ENCODE peak calls at places on chromosome 21, in four cellular contexts. S is lung, H is neuronal stem cell, J is cardiac muscle cell. Z is an unnamed sample.

GRCh38 chr21:26107439-26107838 is 63.1 kb downstream of the APP start:
- DNase-seq in S (no peak), H (no peak), J (no peak), Z (no peak)

GRCh38 chr21:16088121-16088520 is 358.3 kb downstream of the USP25 start:
- DNase-seq in S (no peak), H (no peak), J (no peak), Z (no peak)

GRCh38 chr21:24994717-24995116 is 612.6 kb downstream of the MRPL39 start:
- DNase-seq in S (no peak), H (no peak), J (no peak), Z (no peak)

GRCh38 chr21:29300547-29301138 is 1.9 kb downstream of the BACH1 start:
- DNase-seq in S (no peak), H (no peak), J (no peak), Z (no peak)

GRCh38 chr21:34636961-34637360 is 22.0 kb upstream of the RCAN1 start:
- DNase-seq in S (no peak), H (no peak), J (no peak), Z (no peak)

GRCh38 chr21:24895885-24896734 is 711.2 kb downstream of the MRPL39 start:
- DNase-seq in S (no peak), H (peak; percentile 29), J (peak; percentile 29), Z (no peak)

GRCh38 chr21:42190492-42190875 is 28.5 kb upstream of the ABCG1 start:
- DNase-seq in S (no peak), H (no peak), J (no peak), Z (no peak)

GRCh38 chr21:27805696-27806095 is 838.8 kb upstream of the ADAMTS5 start:
- DNase-seq in S (no peak), H (no peak), J (no peak), Z (no peak)

GRCh38 chr21:42424848-42425602 is 21.3 kb downstream of the UBASH3A start:
- DNase-seq in S (no peak), H (no peak), J (no peak), Z (no peak)

GRCh38 chr21:10272216-10272615 is 249.2 kb upstream of the TPTE start:
- DNase-seq in S (peak; percentile 22), H (no peak), J (no peak), Z (no peak)

GRCh38 chr21:42514883-42515228 is 1.2 kb downstream of the SLC37A1 start:
- DNase-seq in S (no peak), H (no peak), J (no peak), Z (no peak)

GRCh38 chr21:32329331-32329730 is 30.7 kb downstream of the MRAP start:
- DNase-seq in S (no peak), H (no peak), J (no peak), Z (no peak)

GRCh38 chr21:17537299-17537698 is 24.5 kb downstream of the CXADR start:
- DNase-seq in S (no peak), H (no peak), J (no peak), Z (no peak)

GRCh38 chr21:42039911-42040351 is 29.8 kb upstream of the ZBTB21 start:
- DNase-seq in S (no peak), H (no peak), J (no peak), Z (peak; percentile 87)

GRCh38 chr21:21714396-21714795 is 716.2 kb downstream of the NCAM2 start:
- DNase-seq in S (no peak), H (no peak), J (no peak), Z (no peak)

GRCh38 chr21:28523367-28523766 is 469.3 kb downstream of the LTN1 start:
- DNase-seq in S (no peak), H (no peak), J (no peak), Z (no peak)

GRCh38 chr21:42040411-42041180 is 30.4 kb upstream of the ZBTB21 start:
- DNase-seq in S (no peak), H (no peak), J (no peak), Z (peak; percentile 98)

GRCh38 chr21:27572681-27573080 is 605.8 kb upstream of the ADAMTS5 start:
- DNase-seq in S (no peak), H (no peak), J (no peak), Z (peak; percentile 84)

GRCh38 chr21:46185717-46186116 is 1.5 kb upstream of the SPATC1L start:
- DNase-seq in S (no peak), H (no peak), J (no peak), Z (no peak)

DNA sequence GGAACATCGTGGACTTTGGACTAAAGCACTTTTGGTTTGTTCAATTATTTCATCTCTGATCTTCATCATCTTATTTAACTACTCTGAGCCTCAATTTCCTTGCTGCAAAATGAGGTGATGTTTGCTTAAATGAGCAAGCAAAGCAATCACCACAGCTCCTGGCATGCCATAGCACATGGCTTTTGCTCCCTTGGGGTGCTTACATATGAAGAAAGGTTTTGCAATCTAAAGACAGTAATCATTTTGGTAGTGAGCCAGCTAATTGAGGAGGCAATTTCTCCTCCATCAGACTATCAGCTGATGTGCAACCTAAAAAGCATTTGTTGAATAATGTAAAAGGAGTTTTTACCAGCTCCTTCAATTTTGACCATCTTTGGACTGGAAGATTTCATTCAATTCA is 68.8 kb upstream of the KCNJ15 start:
- DNase-seq in S (no peak), H (no peak), J (no peak), Z (no peak)
- H3K4me1 ChIP-seq in S (no peaks in the 10 kb centered on the region), H (no peaks in the 10 kb centered on the region), J (no peaks in the 10 kb centered on the region), Z (no peaks in the 10 kb centered on the region)

DNA sequence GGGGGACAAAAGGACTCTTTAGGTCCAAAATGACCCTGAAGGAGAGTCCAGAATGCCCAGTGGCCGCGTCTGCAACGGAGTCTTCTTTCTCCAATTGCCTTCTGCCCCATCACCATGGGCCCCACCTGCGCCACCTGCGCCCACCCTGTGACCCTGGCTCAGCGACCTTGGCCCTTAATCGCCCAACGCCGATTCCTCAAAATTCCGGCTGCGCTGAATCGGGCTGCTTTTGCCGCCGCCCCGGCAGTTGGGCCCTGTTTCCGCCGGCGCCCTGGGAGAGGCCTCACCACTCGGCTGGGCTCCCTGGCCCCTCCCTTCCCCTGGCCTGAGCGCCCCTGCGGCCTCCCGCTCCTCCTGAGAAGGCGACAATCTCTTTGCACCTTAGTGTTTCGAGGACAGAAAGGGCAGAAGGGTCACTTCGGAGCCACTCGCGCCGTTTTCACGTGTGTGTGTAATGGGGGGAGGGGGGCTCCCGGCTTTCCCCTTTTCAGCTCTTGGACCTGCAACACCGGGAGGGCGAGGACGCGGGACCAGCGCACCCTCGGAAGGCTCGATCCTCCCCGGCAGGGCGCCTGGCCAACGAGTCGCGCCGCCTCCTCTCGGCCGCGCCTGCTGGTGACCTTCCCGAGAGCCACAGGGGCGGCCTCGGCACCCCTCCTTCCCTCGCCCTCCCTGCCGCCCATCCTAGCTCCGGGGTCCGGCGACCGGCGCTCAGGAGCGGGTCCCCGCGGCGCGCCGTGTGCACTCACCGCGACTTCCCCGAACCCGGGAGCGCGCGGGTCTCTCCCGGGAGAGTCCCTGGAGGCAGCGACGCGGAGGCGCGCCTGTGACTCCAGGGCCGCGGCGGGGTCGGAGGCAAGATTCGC is 522 bp upstream of the SIM2 start:
- DNase-seq in S (no peak), H (peak; percentile 40), J (peak; percentile 46), Z (peak; percentile 55)
- H3K4me3 ChIP-seq in S (no peak overlapping the region), H (peak overlapping the region; percentile 24), J (peak overlapping the region; percentile 37), Z (peak overlapping the region; percentile 47)

GRCh38 chr21:37536616-37537278 is 170.2 kb downstream of the DYRK1A start:
- DNase-seq in S (no peak), H (no peak), J (peak; percentile 60), Z (no peak)

GRCh38 chr21:37538971-37539590 is 172.5 kb downstream of the DYRK1A start:
- DNase-seq in S (no peak), H (no peak), J (no peak), Z (no peak)

GRCh38 chr21:37535672-37536071 is 169.1 kb downstream of the DYRK1A start:
- DNase-seq in S (no peak), H (no peak), J (no peak), Z (no peak)

GRCh38 chr21:37535130-37535529 is 168.6 kb downstream of the DYRK1A start:
- DNase-seq in S (no peak), H (no peak), J (no peak), Z (no peak)

GRCh38 chr21:37537391-37537996 is 170.9 kb downstream of the DYRK1A start:
- DNase-seq in S (no peak), H (no peak), J (no peak), Z (no peak)
- H3K27ac ChIP-seq in S (no peak overlapping the region), H (no peak overlapping the region), J (peak overlapping the region; percentile 95), Z (no peak overlapping the region)

DNA sequence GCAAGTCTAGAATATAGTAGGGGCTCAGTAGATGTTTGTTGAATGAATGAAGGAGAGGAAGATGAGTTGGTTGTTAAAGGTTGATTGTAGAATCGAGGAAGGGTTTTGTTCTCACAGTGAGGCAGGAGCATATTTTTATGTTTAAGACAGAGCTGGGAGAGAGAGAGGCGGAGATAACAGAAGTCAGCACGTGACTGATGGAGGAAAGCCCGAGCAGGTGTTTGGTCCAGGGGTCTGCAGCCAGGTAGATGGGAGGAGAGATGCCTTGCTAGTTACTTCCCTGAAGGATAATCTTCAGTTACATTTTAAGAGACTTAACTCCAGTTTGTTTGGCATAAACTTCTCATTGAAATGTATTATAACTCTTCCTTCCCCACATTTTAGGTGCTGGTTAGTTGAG is 86.8 kb downstream of the DYRK1A start:
- DNase-seq in S (no peak), H (no peak), J (no peak), Z (no peak)
- H3K4me1 ChIP-seq in S (peaks cover 56% of the 10 kb centered on the region), H (peaks cover 11% of the 10 kb centered on the region), J (peaks cover 56% of the 10 kb centered on the region), Z (peaks cover 73% of the 10 kb centered on the region)

GRCh38 chr21:44500111-44500510 is 39.9 kb downstream of the KRTAP10-1 start:
- DNase-seq in S (no peak), H (no peak), J (no peak), Z (no peak)
- H3K4me3 ChIP-seq in S (no peak overlapping the region), H (no peak overlapping the region), J (no peak overlapping the region), Z (no peak overlapping the region)

GRCh38 chr21:44883250-44883649 is 9.8 kb upstream of the PTTG1IP start:
- DNase-seq in S (no peak), H (no peak), J (no peak), Z (no peak)

GRCh38 chr21:44886113-44887075 is 12.9 kb upstream of the PTTG1IP start:
- DNase-seq in S (no peak), H (no peak), J (no peak), Z (no peak)

GRCh38 chr21:44881586-44881939 is 8.1 kb upstream of the PTTG1IP start:
- DNase-seq in S (no peak), H (no peak), J (no peak), Z (no peak)

GRCh38 chr21:44885615-44886014 is 12.1 kb upstream of the PTTG1IP start:
- DNase-seq in S (no peak), H (no peak), J (no peak), Z (no peak)

GRCh38 chr21:44884059-44884458 is 10.6 kb upstream of the PTTG1IP start:
- DNase-seq in S (no peak), H (no peak), J (no peak), Z (no peak)
- H3K27ac ChIP-seq in S (no peak overlapping the region), H (no peak overlapping the region), J (no peak overlapping the region), Z (no peak overlapping the region)

DNA sequence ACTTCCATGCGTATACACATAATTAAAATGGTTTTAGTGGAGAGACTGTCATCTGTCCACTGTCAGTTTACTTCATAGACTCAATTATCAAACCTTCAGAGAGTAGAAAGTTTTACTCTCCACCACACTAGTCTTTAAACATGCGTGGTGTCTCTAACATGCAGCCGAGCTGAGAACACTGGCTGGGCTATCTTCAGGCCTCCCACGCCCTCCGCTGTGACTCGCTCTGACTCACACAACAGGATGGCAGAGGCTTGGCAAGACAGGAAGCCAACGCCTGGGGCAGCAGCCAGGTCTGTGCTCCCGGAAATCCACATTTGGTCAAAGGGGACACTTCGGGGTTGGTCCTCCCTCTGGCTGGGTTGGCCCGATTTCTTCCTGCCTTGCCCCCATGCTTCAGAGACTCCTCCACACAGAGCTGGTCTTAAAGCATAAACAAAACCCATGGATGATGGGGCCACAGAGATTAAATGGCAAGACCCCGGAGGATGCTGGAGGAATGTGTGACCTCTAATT is 22.7 kb upstream of the IFNGR2 start:
- DNase-seq in S (peak; percentile 92), H (no peak), J (no peak), Z (peak; percentile 97)
- H3K4me1 ChIP-seq in S (no peaks in the 10 kb centered on the region), H (peaks cover 6% of the 10 kb centered on the region), J (no peaks in the 10 kb centered on the region), Z (peaks cover 34% of the 10 kb centered on the region)